ENCODE peak calls at places on chromosomes 16 and 17, in six cellular contexts. One of them, this sample, is unnamed.

GRCh38 chr17:10265100-10265810 is 66.8 kb upstream of the GAS7 start:
- DNase-seq in AG04450: no peak
- DNase-seq in fibroblast of lung: peak
- DNase-seq in ovary: no peak
- DNase-seq in right atrium auricular region: no peak
- DNase-seq in IMR-90: peak
- DNase-seq in this sample: no peak

GRCh38 chr17:36001109-36001735 is at the start of gene CCL15:
- DNase-seq in AG04450: no peak
- DNase-seq in fibroblast of lung: no peak
- DNase-seq in ovary: no peak
- DNase-seq in right atrium auricular region: no peak
- DNase-seq in IMR-90: no peak
- DNase-seq in this sample: no peak

GRCh38 chr17:8964801-8965393 is 610 bp downstream of the PIK3R5 start:
- DNase-seq in AG04450: no peak
- DNase-seq in fibroblast of lung: no peak
- DNase-seq in ovary: no peak
- DNase-seq in right atrium auricular region: no peak
- DNase-seq in IMR-90: no peak
- DNase-seq in this sample: peak

GRCh38 chr17:41907185-41907556 is 11.6 kb downstream of the ACLY start:
- DNase-seq in AG04450: no peak
- DNase-seq in fibroblast of lung: peak
- DNase-seq in ovary: no peak
- DNase-seq in right atrium auricular region: no peak
- DNase-seq in IMR-90: peak
- DNase-seq in this sample: no peak

GRCh38 chr17:72772331-72772821 is 320.1 kb downstream of the SLC39A11 start:
- DNase-seq in AG04450: no peak
- DNase-seq in fibroblast of lung: no peak
- DNase-seq in ovary: no peak
- DNase-seq in right atrium auricular region: no peak
- DNase-seq in IMR-90: no peak
- DNase-seq in this sample: no peak

GRCh38 chr16:66553223-66553622 is 847 bp downstream of the CKLF start:
- DNase-seq in AG04450: no peak
- DNase-seq in fibroblast of lung: no peak
- DNase-seq in ovary: no peak
- DNase-seq in right atrium auricular region: no peak
- DNase-seq in IMR-90: no peak
- DNase-seq in this sample: peak

GRCh38 chr17:81869221-81870154 is 1.6 kb downstream of the ARHGDIA start:
- DNase-seq in AG04450: no peak
- DNase-seq in fibroblast of lung: peak
- DNase-seq in ovary: peak
- DNase-seq in right atrium auricular region: no peak
- DNase-seq in IMR-90: no peak
- DNase-seq in this sample: no peak

GRCh38 chr16:86631441-86631840 is 53.1 kb downstream of the FOXL1 start:
- DNase-seq in AG04450: no peak
- DNase-seq in fibroblast of lung: peak
- DNase-seq in ovary: no peak
- DNase-seq in right atrium auricular region: no peak
- DNase-seq in IMR-90: no peak
- DNase-seq in this sample: no peak

GRCh38 chr17:44121997-44122824 is 1.2 kb downstream of the HDAC5 start:
- DNase-seq in AG04450: no peak
- DNase-seq in fibroblast of lung: no peak
- DNase-seq in ovary: no peak
- DNase-seq in right atrium auricular region: no peak
- DNase-seq in IMR-90: no peak
- DNase-seq in this sample: no peak

GRCh38 chr17:50076221-50076590 is 18.9 kb upstream of the PDK2 start:
- DNase-seq in AG04450: no peak
- DNase-seq in fibroblast of lung: no peak
- DNase-seq in ovary: no peak
- DNase-seq in right atrium auricular region: no peak
- DNase-seq in IMR-90: no peak
- DNase-seq in this sample: no peak

GRCh38 chr16:6611535-6611934 is 721.1 kb upstream of the RBFOX1 start:
- DNase-seq in AG04450: no peak
- DNase-seq in fibroblast of lung: no peak
- DNase-seq in ovary: no peak
- DNase-seq in right atrium auricular region: no peak
- DNase-seq in IMR-90: no peak
- DNase-seq in this sample: no peak

GRCh38 chr16:88790312-88791150 is 5.5 kb upstream of the PIEZO1 start:
- DNase-seq in AG04450: no peak
- DNase-seq in fibroblast of lung: peak
- DNase-seq in ovary: no peak
- DNase-seq in right atrium auricular region: no peak
- DNase-seq in IMR-90: peak
- DNase-seq in this sample: peak

DNA sequence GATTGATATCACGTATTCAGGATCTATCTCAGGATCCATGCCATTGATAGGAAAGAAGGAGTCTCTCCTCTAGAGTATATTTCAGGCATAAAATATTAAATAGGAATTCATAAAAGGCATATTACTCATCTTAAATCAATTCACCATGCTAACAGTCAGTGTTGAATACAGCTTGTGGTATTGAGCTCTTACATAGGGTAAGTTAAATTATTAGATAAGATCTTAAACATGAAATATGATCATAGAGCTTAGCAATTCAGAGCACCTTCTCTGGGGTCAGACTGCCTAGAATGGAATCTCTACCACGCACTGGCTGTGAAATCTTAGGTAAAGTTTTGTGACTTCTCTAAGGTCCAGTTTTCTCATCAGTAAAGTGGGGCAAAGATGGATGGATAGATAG is 20.8 kb downstream of the MARCHF10 start:
- DNase-seq in AG04450: no peak
- DNase-seq in fibroblast of lung: peak
- DNase-seq in ovary: no peak
- DNase-seq in right atrium auricular region: no peak
- DNase-seq in IMR-90: peak
- DNase-seq in this sample: no peak
- H3K27ac ChIP-seq in AG04450: no peak
- H3K27ac ChIP-seq in fibroblast of lung: no peak
- H3K27ac ChIP-seq in ovary: no peak
- H3K27ac ChIP-seq in right atrium auricular region: no peak
- H3K27ac ChIP-seq in IMR-90: no peak
- H3K27ac ChIP-seq in this sample: no peak

GRCh38 chr17:37741334-37742113 is 3.3 kb downstream of the HNF1B start:
- DNase-seq in AG04450: no peak
- DNase-seq in fibroblast of lung: no peak
- DNase-seq in ovary: no peak
- DNase-seq in right atrium auricular region: no peak
- DNase-seq in IMR-90: no peak
- DNase-seq in this sample: no peak
- H3K4me3 ChIP-seq in AG04450: no peak
- H3K4me3 ChIP-seq in fibroblast of lung: no peak
- H3K4me3 ChIP-seq in ovary: peak
- H3K4me3 ChIP-seq in right atrium auricular region: peak
- H3K4me3 ChIP-seq in IMR-90: no peak
- H3K4me3 ChIP-seq in this sample: peak

DNA sequence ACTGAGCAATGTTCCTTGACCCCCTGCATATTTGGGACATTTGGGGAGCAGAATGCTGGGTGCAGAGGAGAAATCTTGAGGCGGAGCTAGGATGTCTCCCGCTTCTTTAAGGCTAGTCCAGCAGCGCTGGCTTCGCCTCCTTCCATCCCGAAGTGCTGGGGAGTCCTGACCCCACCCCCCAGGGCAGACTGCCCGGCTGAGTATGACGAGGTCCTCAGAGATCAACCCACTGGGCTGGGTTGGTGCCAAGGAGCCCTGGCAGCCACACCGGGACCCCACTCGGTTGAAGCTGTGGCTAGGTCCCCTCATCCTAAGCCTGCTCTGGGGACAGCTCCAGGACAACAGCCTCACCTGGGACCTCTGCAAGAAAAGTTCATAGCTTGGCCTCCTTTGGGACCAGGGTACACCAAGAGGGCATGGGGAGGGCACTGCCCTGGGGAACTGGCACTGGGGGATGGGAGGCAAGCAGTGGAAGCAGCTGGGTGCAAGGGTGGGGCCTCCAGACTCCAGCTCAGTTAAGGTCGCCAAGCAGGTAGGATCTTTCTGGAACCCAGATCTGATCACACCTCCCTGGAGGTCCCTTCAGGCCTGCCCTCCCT is 11.0 kb downstream of the RHBDF2 start:
- DNase-seq in AG04450: no peak
- DNase-seq in fibroblast of lung: no peak
- DNase-seq in ovary: no peak
- DNase-seq in right atrium auricular region: no peak
- DNase-seq in IMR-90: no peak
- DNase-seq in this sample: no peak
- H3K27ac ChIP-seq in AG04450: no peak
- H3K27ac ChIP-seq in fibroblast of lung: no peak
- H3K27ac ChIP-seq in ovary: no peak
- H3K27ac ChIP-seq in right atrium auricular region: no peak
- H3K27ac ChIP-seq in IMR-90: no peak
- H3K27ac ChIP-seq in this sample: no peak

DNA sequence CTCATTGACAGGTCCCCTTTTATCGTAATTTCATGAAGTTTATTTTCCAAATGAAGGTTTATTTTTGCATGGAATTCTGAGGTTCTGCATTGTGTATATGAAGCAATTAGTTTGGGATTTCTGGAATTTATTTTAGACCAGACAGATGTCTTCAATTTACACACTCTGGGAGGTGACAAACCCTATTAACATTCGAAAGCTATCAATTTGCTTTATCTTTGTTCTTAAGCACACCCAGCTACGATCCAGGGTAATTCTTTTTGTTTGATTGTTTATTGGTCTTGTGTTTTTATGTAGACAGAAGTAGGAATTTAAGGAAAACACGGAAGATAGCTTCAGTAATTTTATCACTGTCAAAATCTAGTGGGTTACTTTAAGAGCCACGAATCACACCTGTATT is 264.6 kb downstream of the HS3ST3A1 start:
- DNase-seq in AG04450: no peak
- DNase-seq in fibroblast of lung: peak
- DNase-seq in ovary: no peak
- DNase-seq in right atrium auricular region: no peak
- DNase-seq in IMR-90: peak
- DNase-seq in this sample: no peak
- H3K4me3 ChIP-seq in AG04450: no peak
- H3K4me3 ChIP-seq in fibroblast of lung: no peak
- H3K4me3 ChIP-seq in ovary: no peak
- H3K4me3 ChIP-seq in right atrium auricular region: no peak
- H3K4me3 ChIP-seq in IMR-90: no peak
- H3K4me3 ChIP-seq in this sample: no peak

GRCh38 chr17:47225436-47225858 is 16.3 kb downstream of the MYL4 start:
- DNase-seq in AG04450: peak
- DNase-seq in fibroblast of lung: peak
- DNase-seq in ovary: peak
- DNase-seq in right atrium auricular region: peak
- DNase-seq in IMR-90: peak
- DNase-seq in this sample: no peak
- H3K27ac ChIP-seq in AG04450: peak
- H3K27ac ChIP-seq in fibroblast of lung: peak
- H3K27ac ChIP-seq in ovary: no peak
- H3K27ac ChIP-seq in right atrium auricular region: peak
- H3K27ac ChIP-seq in IMR-90: peak
- H3K27ac ChIP-seq in this sample: no peak

DNA sequence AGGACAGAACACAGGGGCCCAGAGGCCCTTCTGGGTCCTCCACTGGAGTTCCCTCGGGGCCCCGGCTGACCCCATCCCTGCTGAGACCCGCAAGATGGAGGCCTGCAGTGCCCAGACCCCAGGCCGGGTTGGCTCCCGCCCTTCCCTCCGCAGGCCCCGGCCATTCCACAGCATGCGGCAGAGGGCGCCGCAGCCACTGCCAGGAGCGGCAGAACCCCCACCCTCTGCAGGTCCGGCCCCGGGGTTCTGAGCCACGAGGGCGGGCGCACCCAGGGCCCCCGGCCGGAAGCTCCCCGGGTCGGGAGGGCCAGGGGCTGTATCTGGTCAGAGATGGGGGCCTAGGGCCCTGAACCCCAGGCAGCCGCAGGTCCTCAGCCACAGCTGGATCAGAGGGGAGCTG is 2.4 kb upstream of the PERCC1 start:
- DNase-seq in AG04450: no peak
- DNase-seq in fibroblast of lung: peak
- DNase-seq in ovary: no peak
- DNase-seq in right atrium auricular region: no peak
- DNase-seq in IMR-90: no peak
- DNase-seq in this sample: no peak
- H3K4me3 ChIP-seq in AG04450: no peak
- H3K4me3 ChIP-seq in fibroblast of lung: no peak
- H3K4me3 ChIP-seq in ovary: no peak
- H3K4me3 ChIP-seq in right atrium auricular region: no peak
- H3K4me3 ChIP-seq in IMR-90: no peak
- H3K4me3 ChIP-seq in this sample: no peak

DNA sequence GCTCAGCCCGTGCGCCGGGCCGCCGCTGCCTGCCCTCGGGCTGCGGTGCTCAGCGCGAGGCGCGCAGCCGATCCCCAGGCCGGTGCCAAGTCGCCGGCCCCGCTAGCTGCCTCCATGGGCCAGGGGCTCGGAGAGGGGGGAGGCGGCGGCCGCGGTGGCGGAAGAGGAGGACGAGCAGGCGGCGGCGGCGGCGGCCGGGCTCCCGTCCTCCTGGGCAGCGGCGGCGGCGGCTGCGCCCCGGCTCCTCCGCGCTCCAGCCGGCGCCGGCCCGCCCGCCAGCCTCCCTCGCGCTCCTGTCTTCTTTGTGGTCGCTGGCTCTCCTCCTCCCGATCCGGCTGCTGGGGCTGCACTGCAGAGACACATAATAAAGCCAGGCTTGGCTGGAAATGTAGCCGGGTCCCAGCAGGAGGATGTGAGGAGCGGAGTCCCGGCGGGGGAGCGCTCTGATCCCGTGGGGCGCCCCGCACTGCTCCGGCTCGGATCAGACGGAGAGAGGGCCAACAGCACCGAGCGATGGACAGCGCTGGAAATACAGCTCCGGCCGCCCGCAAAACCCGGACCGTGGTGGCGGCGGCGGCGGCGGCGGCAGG is 924 bp upstream of the ZNF423 start:
- DNase-seq in AG04450: peak
- DNase-seq in fibroblast of lung: peak
- DNase-seq in ovary: peak
- DNase-seq in right atrium auricular region: peak
- DNase-seq in IMR-90: peak
- DNase-seq in this sample: no peak
- H3K27ac ChIP-seq in AG04450: no peak
- H3K27ac ChIP-seq in fibroblast of lung: no peak
- H3K27ac ChIP-seq in ovary: peak
- H3K27ac ChIP-seq in right atrium auricular region: peak
- H3K27ac ChIP-seq in IMR-90: no peak
- H3K27ac ChIP-seq in this sample: no peak

This sample was measured in CD8-positive, alpha-beta T cell.